ENCODE peak calls at places on chromosomes 11 and 22, in six cellular contexts. F is K562, G is GM12878, L is GM12892, T is H1, W is HepG2. K is an unnamed sample.

GRCh38 chr11:19849107-19849789 is 136.6 kb downstream of the NAV2 start:
- DNase-seq in F (no peak), T (no peak), L (no peak), W (no peak), G (no peak), K (no peak)

GRCh38 chr11:35236667-35237003 is 97.7 kb downstream of the CD44 start:
- DNase-seq in W (no peak), G (no peak), F (no peak), L (no peak), T (no peak), K (no peak)

GRCh38 chr22:45999379-45999971 is 22.5 kb upstream of the WNT7B start:
- DNase-seq in W (no peak), T (no peak), L (no peak), F (no peak), G (no peak), K (no peak)

GRCh38 chr11:102451693-102452460 is 688 bp downstream of the TMEM123 start:
- DNase-seq in G (no peak), T (peak), L (peak), W (peak), F (peak), K (peak)

GRCh38 chr11:12810497-12810896 is 136.3 kb downstream of the TEAD1 start:
- DNase-seq in W (no peak), G (no peak), L (no peak), T (no peak), F (peak), K (no peak)

GRCh38 chr11:63906585-63906984 is 10.4 kb downstream of the RCOR2 start:
- DNase-seq in G (no peak), L (no peak), W (no peak), T (peak), F (peak), K (no peak)

GRCh38 chr11:69269926-69270697 is 23.8 kb upstream of the MYEOV start:
- DNase-seq in G (no peak), L (no peak), T (no peak), F (no peak), W (no peak), K (no peak)

GRCh38 chr11:12539570-12539969 is 134.7 kb upstream of the TEAD1 start:
- DNase-seq in T (no peak), G (no peak), F (no peak), W (no peak), L (no peak), K (no peak)

GRCh38 chr11:119758291-119758690 is 29.3 kb upstream of the NECTIN1 start:
- DNase-seq in T (no peak), G (no peak), L (no peak), W (no peak), F (no peak), K (no peak)

GRCh38 chr11:116691779-116692178 is 81.0 kb downstream of the BUD13 start:
- DNase-seq in F (peak), T (peak), G (no peak), L (peak), W (peak), K (peak)

GRCh38 chr11:121661796-121662508 is 209.2 kb upstream of the SORL1-AS1 start:
- DNase-seq in G (no peak), F (no peak), W (no peak), T (no peak), L (no peak), K (no peak)

GRCh38 chr11:69868003-69868865 is 49.0 kb upstream of the FGF3 start:
- DNase-seq in G (no peak), T (no peak), L (no peak), F (no peak), W (no peak), K (no peak)

GRCh38 chr22:49224243-49224642 is 603.4 kb downstream of the BRD1 start:
- DNase-seq in W (no peak), T (no peak), G (no peak), L (no peak), F (no peak), K (no peak)

GRCh38 chr11:73349633-73350032 is 26.6 kb upstream of the RELT start:
- DNase-seq in L (no peak), G (no peak), T (no peak), F (no peak), W (no peak), K (no peak)

GRCh38 chr11:76825726-76826396 is 34.9 kb upstream of the ACER3 start:
- DNase-seq in L (no peak), W (no peak), T (no peak), F (no peak), G (no peak), K (no peak)

GRCh38 chr22:45584621-45585436 is 82.1 kb downstream of the FBLN1 start:
- DNase-seq in G (no peak), L (no peak), W (no peak), F (no peak), T (no peak), K (no peak)

GRCh38 chr22:37418627-37419369 is 8.5 kb downstream of the ELFN2 start:
- DNase-seq in G (no peak), L (no peak), T (no peak), W (no peak), F (no peak), K (no peak)

GRCh38 chr11:130825621-130826020 is 90.7 kb downstream of the SNX19 start:
- DNase-seq in T (no peak), F (no peak), W (no peak), L (no peak), G (no peak), K (no peak)

GRCh38 chr11:11044137-11044855 is 186.4 kb upstream of the ZBED5 start:
- DNase-seq in W (no peak), G (no peak), T (no peak), F (no peak), L (no peak), K (no peak)

GRCh38 chr22:24191381-24191841 is 10.1 kb downstream of the SUSD2 start:
- DNase-seq in W (no peak), T (peak), F (no peak), L (peak), G (no peak), K (peak)

GRCh38 chr11:819943-820649 is 1.4 kb downstream of the PNPLA2 start:
- DNase-seq in L (peak), T (peak), G (no peak), W (peak), F (peak), K (peak)

GRCh38 chr11:821513-822371 is 3.0 kb downstream of the PNPLA2 start:
- DNase-seq in T (no peak), F (no peak), W (no peak), G (no peak), L (no peak), K (no peak)

GRCh38 chr11:818396-819128 is at the start of gene PNPLA2:
- DNase-seq in G (no peak), W (peak), F (no peak), T (peak), L (no peak), K (no peak)

GRCh38 chr11:819129-819931 is 616 bp downstream of the PNPLA2 start:
- DNase-seq in F (peak), W (peak), L (peak), G (no peak), T (peak), K (peak)

DNA sequence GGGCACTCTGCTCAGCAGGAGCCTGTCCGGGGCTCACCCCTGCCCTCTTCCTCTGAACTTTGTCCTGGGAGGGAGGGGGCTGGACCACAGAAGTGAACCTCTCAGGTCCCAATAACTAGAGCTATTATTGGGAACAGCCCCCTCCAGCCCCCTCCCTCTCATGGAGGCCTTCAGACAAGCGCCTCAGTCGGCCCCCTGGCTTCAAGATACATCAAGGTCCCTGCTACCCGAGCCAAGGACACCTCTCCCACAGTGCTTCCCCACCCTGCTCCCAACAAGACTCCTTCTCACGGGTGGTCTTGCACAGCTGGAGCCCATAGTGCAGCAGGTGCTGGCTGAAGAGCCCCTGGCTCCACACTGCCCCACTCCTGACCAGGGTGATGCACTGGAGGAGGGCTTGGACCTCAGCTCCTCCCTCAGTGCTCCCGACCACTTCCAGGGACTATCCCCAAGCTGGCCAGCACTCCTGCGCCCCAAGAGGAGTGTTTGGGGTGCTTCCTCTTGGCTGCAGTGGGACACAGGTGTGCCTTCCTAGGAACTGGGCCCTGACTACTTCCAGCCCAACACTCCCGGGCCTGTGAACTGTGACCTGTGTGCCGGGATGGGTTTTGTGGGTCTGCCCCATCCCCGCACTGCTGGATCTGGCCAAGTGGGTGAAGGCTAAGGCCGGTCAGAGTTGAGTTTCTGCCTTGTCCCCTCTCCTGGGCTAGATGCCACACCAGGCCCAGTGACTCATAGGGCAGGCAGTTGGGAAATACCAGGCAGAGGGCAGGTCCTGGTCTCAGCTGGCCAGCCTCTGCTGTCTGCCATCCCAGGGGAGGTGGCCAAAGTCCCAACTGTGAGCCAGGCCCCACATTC is 2.2 kb downstream of the PNPLA2 start:
- DNase-seq in F (no peak), W (peak), L (no peak), G (no peak), T (no peak), K (no peak)
- TF ChIP-seq POLR2A in F (no peak), W (no peak), L (no peak), G (no peak), T (no peak), K (no peak)

GRCh38 chr11:45930031-45930794 is 7.8 kb downstream of the LARGE2 start:
- DNase-seq in W (no peak), T (no peak), F (no peak), G (peak), L (peak), K (peak)
- TF ChIP-seq TAF1 in W (no peak), T (no peak), F (no peak), G (no peak), L (no peak), K (no peak)

DNA sequence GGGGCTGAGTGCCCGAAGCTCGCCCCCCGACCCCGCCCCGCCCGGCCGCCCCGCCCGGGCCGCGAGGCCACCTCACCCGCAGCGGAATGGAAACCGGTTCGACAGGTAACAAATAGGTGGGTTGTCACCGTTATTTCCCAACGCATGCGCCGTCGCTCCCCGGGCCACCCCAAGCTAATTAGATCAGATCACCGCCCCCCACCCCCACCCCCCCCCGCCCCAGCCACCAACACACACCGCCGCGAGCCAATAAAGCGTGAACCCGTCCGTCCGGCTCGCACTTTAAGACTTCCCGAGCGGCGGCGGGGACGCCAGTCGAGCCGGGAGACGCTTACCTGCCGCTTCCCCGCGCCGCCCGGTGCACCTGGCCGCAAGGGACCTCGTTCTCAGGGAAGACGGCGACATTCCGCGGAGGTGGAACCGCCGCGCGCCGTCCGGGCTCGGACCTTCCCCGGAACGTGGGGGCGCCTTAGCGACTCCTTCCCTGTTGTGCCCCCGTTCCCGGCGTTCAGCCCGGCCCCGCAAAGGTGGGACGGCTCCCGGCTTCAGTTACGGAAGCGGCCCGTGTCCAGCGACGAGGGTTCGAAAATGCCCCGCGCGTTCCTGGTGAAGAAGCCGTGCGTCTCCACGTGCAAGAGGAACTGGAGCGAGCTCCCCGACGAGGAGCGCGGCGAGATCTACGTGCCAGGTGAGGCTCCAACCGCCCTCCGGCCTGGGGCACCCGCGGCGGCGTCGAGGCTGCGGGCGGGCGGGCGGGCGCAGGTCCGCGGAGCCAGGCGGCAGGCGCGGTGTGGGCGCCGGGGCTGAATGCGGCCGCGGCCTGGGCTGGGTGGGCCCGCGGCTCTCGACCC is at the start of gene OVOL1:
- DNase-seq in L (no peak), W (no peak), T (peak), G (no peak), F (no peak), K (no peak)
- TF ChIP-seq POLR2A in L (no peak), W (no peak), T (no peak), G (no peak), F (no peak), K (no peak)

GRCh38 chr22:29093980-29094379 is 21.1 kb downstream of the KREMEN1 start:
- DNase-seq in T (no peak), G (no peak), W (no peak), F (no peak), L (no peak), K (no peak)

GRCh38 chr22:29093501-29093921 is 20.7 kb downstream of the KREMEN1 start:
- DNase-seq in L (no peak), T (no peak), F (no peak), W (no peak), G (no peak), K (no peak)

GRCh38 chr22:29098296-29098695 is 25.5 kb downstream of the KREMEN1 start:
- DNase-seq in G (no peak), T (no peak), W (no peak), F (no peak), L (no peak), K (no peak)

GRCh38 chr22:29095459-29095858 is 22.6 kb downstream of the KREMEN1 start:
- DNase-seq in L (no peak), W (peak), F (no peak), G (no peak), T (no peak), K (no peak)

DNA sequence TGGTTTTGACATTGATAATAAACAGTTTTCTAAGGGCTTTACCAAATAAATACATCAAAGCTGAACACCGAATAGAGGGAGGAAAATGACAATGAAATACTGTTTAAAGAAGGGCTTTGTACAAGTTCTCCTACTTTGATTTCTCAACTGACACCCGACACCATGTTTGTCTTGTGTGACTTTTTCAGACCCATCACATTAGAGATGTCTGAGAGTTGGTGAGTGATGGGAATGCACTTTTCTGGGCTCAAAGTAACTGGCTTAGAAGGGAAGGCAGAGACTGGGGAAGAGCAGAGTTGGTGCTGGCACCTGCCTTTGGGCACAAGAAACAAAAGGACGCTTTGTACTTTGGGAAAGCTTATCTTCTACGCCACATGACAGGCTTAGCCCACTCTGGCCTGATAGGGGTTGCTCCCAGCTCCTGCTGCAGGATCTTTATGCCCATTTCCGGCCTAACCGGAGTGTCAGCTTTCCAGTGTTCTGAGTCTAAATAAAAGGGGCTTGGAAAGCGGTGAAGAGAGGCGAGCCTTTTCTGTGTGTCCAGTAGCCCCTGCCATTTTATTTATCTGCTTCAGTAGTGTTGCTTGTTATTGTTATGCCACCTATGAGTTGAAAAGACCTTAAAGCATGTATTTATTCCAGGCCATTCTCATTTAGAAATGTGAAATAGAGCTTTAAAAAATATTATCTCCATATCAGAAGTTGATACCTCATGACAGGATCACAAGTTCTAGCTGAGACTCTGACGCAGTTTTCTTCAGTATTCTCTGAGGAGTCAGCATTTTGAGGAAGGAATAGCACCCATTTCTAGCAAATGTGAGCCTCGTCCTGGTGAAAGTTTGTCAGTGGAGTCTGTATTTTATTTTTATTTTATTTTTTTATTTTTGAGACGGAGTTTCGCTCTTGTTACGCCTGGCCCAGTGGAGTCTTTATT is 24.2 kb downstream of the KREMEN1 start:
- DNase-seq in F (peak), W (peak), T (no peak), G (no peak), L (no peak), K (no peak)
- TF ChIP-seq TAF1 in F (no peak), W (no peak), T (no peak), G (no peak), L (no peak), K (no peak)

DNA sequence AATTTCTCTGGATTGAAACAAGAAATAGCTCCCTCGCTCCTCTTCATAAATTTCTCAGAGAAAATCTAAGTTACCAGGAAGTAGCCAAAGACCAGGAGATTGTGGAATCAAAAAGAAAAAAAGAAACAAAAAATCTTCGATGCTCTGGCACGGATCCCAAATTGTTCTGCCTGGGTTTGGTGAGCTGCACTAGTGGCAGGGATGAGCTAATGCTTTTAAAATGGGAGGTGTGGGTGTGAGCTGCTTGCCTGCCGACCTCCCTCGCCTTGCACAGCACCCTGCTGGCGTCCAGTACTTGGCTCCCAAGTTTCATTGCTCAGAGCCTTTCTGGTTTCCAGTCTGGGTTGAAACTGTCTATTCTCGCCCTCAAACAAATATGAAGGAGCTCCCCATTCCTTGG is 2.5 kb downstream of the TIMP3 start:
- DNase-seq in G (no peak), W (no peak), T (no peak), F (no peak), L (no peak), K (no peak)
- TF ChIP-seq POLR2A in G (no peak), W (no peak), T (no peak), F (no peak), L (no peak), K (no peak)

GRCh38 chr22:26573026-26573662 is 16.8 kb downstream of the TPST2 start:
- DNase-seq in G (no peak), F (no peak), W (no peak), L (no peak), T (no peak), K (no peak)

GRCh38 chr22:26574001-26574723 is 15.8 kb downstream of the TPST2 start:
- DNase-seq in G (no peak), T (no peak), W (no peak), L (no peak), F (no peak), K (no peak)

GRCh38 chr22:26579331-26579886 is 10.5 kb downstream of the TPST2 start:
- DNase-seq in F (no peak), L (peak), G (peak), T (no peak), W (no peak), K (peak)

GRCh38 chr22:26577081-26577480 is 12.9 kb downstream of the TPST2 start:
- DNase-seq in L (no peak), W (no peak), G (no peak), F (no peak), T (no peak), K (no peak)

DNA sequence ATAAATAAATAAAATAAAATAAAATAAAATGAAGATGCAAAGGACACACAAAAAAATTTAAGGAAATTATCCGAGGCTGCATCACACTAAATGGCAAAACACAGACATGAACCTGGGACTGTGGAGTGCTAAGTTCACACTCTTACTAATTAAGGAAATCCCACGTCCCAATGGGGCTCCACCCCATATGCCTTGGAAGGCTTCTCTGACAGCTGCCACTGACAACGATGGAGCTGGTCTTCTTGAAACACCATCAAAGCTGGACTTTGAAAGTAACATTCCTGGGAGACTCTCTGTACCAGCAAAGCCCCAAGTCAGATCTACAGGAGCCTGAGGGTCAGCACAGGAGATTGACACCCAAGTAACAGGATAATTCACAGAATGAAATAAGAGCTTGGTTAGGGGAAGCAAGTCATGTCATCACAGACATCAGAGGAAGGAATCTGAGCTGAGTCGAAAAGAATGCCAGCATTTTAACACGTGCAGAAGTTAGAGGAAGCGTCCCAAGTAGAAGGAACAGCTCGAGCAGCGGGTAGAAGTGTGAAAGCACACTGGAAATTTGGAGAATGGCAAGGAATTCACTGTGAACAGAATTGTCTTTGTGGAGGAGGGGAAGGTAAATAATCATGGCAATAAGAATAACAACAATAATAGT is 13.8 kb downstream of the TPST2 start:
- DNase-seq in G (no peak), L (no peak), F (no peak), T (no peak), W (no peak), K (no peak)
- TF ChIP-seq TAF1 in G (no peak), L (no peak), F (no peak), T (no peak), W (no peak), K (no peak)

GRCh38 chr11:66311470-66311964 is 5.3 kb downstream of the CD248 start:
- DNase-seq in L (no peak), F (no peak), W (no peak), G (no peak), T (no peak), K (no peak)

GRCh38 chr11:66313321-66314185 is 3.3 kb downstream of the CD248 start:
- DNase-seq in T (no peak), F (peak), G (no peak), W (peak), L (no peak), K (no peak)

GRCh38 chr11:66310324-66310723 is 6.5 kb downstream of the CD248 start:
- DNase-seq in W (no peak), T (no peak), L (no peak), G (no peak), F (no peak), K (no peak)

GRCh38 chr11:66312549-66313320 is 4.1 kb downstream of the CD248 start:
- DNase-seq in F (peak), G (no peak), W (peak), L (peak), T (peak), K (peak)

GRCh38 chr11:66311965-66312548 is 4.8 kb downstream of the CD248 start:
- DNase-seq in G (peak), F (peak), T (peak), W (peak), L (peak), K (peak)
- TF ChIP-seq POLR2A in G (peak), F (no peak), T (peak), W (no peak), L (no peak), K (no peak)